ENCODE peak calls at places on chromosomes 3 and 15, in seven cellular contexts. O, S, R, C, Q, A and F are unnamed samples.
A peak's percentile ranks its signal among the peaks of the same experiment; 100 is the strongest.

GRCh38 chr3:155426524-155427230 is 133.2 kb upstream of the STRIT1 start:
- DNase-seq in O (no peak), S (no peak), R (no peak), C (no peak), Q (no peak), A (no peak), F (no peak)

GRCh38 chr15:78051622-78052405 is 25.7 kb downstream of the TBC1D2B start:
- DNase-seq in O (no peak), S (no peak), R (no peak), C (no peak), Q (no peak), A (peak; percentile 43), F (no peak)

GRCh38 chr15:38555686-38556334 is 8.8 kb downstream of the RASGRP1 start:
- DNase-seq in O (no peak), S (peak; percentile 80), R (no peak), C (no peak), Q (no peak), A (no peak), F (no peak)

GRCh38 chr3:64554086-64554920 is 133.5 kb downstream of the ADAMTS9 start:
- DNase-seq in O (no peak), S (no peak), R (no peak), C (no peak), Q (no peak), A (no peak), F (no peak)

GRCh38 chr3:18363367-18363766 is 61.8 kb downstream of the SATB1 start:
- DNase-seq in O (no peak), S (no peak), R (no peak), C (no peak), Q (no peak), A (no peak), F (no peak)

GRCh38 chr3:175879417-175879816 is 1020.3 kb downstream of the NAALADL2 start:
- DNase-seq in O (no peak), S (no peak), R (no peak), C (no peak), Q (no peak), A (no peak), F (no peak)

GRCh38 chr3:111352585-111352984 is 189.4 kb upstream of the CD96 start:
- DNase-seq in O (no peak), S (no peak), R (no peak), C (no peak), Q (no peak), A (no peak), F (no peak)

GRCh38 chr3:42188365-42188764 is 77.6 kb downstream of the CCK start:
- DNase-seq in O (no peak), S (no peak), R (no peak), C (no peak), Q (no peak), A (no peak), F (no peak)

GRCh38 chr15:49742381-49742780 is 121.5 kb downstream of the DTWD1 start:
- DNase-seq in O (no peak), S (no peak), R (no peak), C (no peak), Q (no peak), A (no peak), F (no peak)

GRCh38 chr3:4228295-4228694 is 74.9 kb upstream of the SETMAR start:
- DNase-seq in O (no peak), S (no peak), R (no peak), C (no peak), Q (no peak), A (no peak), F (no peak)

GRCh38 chr3:13085846-13086179 is 12.6 kb upstream of the IQSEC1 start:
- DNase-seq in O (no peak), S (no peak), R (no peak), C (no peak), Q (no peak), A (peak; percentile 27), F (no peak)

GRCh38 chr3:69033470-69033869 is 18.7 kb downstream of the TMF1 start:
- DNase-seq in O (no peak), S (peak; percentile 86), R (no peak), C (no peak), Q (no peak), A (no peak), F (no peak)

GRCh38 chr15:22796079-22796478 is 9.6 kb downstream of the NIPA1 start:
- DNase-seq in O (no peak), S (no peak), R (no peak), C (no peak), Q (no peak), A (no peak), F (no peak)

GRCh38 chr3:100891033-100891432 is 102.2 kb downstream of the ABI3BP start:
- DNase-seq in O (no peak), S (peak; percentile 65), R (no peak), C (no peak), Q (no peak), A (no peak), F (no peak)

GRCh38 chr3:173660645-173661299 is 263.2 kb downstream of the NLGN1 start:
- DNase-seq in O (no peak), S (peak; percentile 55), R (no peak), C (peak; percentile 6), Q (no peak), A (no peak), F (no peak)